ENCODE peak calls at places on chromosomes 11 and 22, in nine cellular contexts. One of them, this sample, is unnamed.

GRCh38 chr11:116234989-116235567 is 537.7 kb downstream of the BUD13 start:
- DNase-seq in hepatocyte: no peak
- DNase-seq in mammary epithelial cell: no peak
- DNase-seq in HCT116: no peak
- DNase-seq in neuronal stem cell: no peak
- DNase-seq in Karpas-422: no peak
- DNase-seq in K562: no peak
- DNase-seq in H9: peak
- DNase-seq in IMR-90: no peak
- DNase-seq in this sample: no peak

GRCh38 chr11:34267440-34267839 is 90.4 kb downstream of the ABTB2 start:
- DNase-seq in hepatocyte: no peak
- DNase-seq in mammary epithelial cell: no peak
- DNase-seq in HCT116: no peak
- DNase-seq in neuronal stem cell: no peak
- DNase-seq in Karpas-422: no peak
- DNase-seq in K562: no peak
- DNase-seq in H9: no peak
- DNase-seq in IMR-90: no peak
- DNase-seq in this sample: no peak

GRCh38 chr11:72228229-72228843 is 3.8 kb downstream of the INPPL1 start:
- DNase-seq in hepatocyte: peak
- DNase-seq in mammary epithelial cell: peak
- DNase-seq in HCT116: no peak
- DNase-seq in neuronal stem cell: no peak
- DNase-seq in Karpas-422: no peak
- DNase-seq in K562: no peak
- DNase-seq in H9: peak
- DNase-seq in IMR-90: no peak
- DNase-seq in this sample: no peak

GRCh38 chr11:83691387-83692088 is 405.4 kb upstream of the CCDC90B start:
- DNase-seq in hepatocyte: peak
- DNase-seq in mammary epithelial cell: no peak
- DNase-seq in HCT116: no peak
- DNase-seq in neuronal stem cell: no peak
- DNase-seq in Karpas-422: no peak
- DNase-seq in K562: no peak
- DNase-seq in H9: no peak
- DNase-seq in IMR-90: no peak
- DNase-seq in this sample: no peak

GRCh38 chr11:68977781-68978625 is 2.8 kb downstream of the MRGPRD start:
- DNase-seq in hepatocyte: peak
- DNase-seq in mammary epithelial cell: no peak
- DNase-seq in HCT116: no peak
- DNase-seq in neuronal stem cell: no peak
- DNase-seq in Karpas-422: no peak
- DNase-seq in K562: no peak
- DNase-seq in H9: peak
- DNase-seq in IMR-90: no peak
- DNase-seq in this sample: no peak

GRCh38 chr22:41745968-41746367 is 46.7 kb downstream of the MEI1 start:
- DNase-seq in hepatocyte: no peak
- DNase-seq in mammary epithelial cell: no peak
- DNase-seq in HCT116: no peak
- DNase-seq in neuronal stem cell: no peak
- DNase-seq in Karpas-422: no peak
- DNase-seq in K562: no peak
- DNase-seq in H9: no peak
- DNase-seq in IMR-90: no peak
- DNase-seq in this sample: no peak

GRCh38 chr11:121091492-121092179 is 9.4 kb upstream of the TECTA start:
- DNase-seq in hepatocyte: peak
- DNase-seq in mammary epithelial cell: peak
- DNase-seq in HCT116: no peak
- DNase-seq in neuronal stem cell: no peak
- DNase-seq in Karpas-422: no peak
- DNase-seq in K562: no peak
- DNase-seq in H9: no peak
- DNase-seq in IMR-90: no peak
- DNase-seq in this sample: no peak

GRCh38 chr11:86218125-86219081 is 26.1 kb upstream of the EED start:
- DNase-seq in hepatocyte: peak
- DNase-seq in mammary epithelial cell: peak
- DNase-seq in HCT116: peak
- DNase-seq in neuronal stem cell: peak
- DNase-seq in Karpas-422: peak
- DNase-seq in K562: peak
- DNase-seq in H9: peak
- DNase-seq in IMR-90: peak
- DNase-seq in this sample: peak

GRCh38 chr22:17913705-17914282 is 110.6 kb downstream of the MICAL3 start:
- DNase-seq in hepatocyte: no peak
- DNase-seq in mammary epithelial cell: no peak
- DNase-seq in HCT116: no peak
- DNase-seq in neuronal stem cell: no peak
- DNase-seq in Karpas-422: no peak
- DNase-seq in K562: no peak
- DNase-seq in H9: no peak
- DNase-seq in IMR-90: peak
- DNase-seq in this sample: no peak

GRCh38 chr11:1992111-1992510 is 5.5 kb downstream of the H19 start:
- DNase-seq in hepatocyte: no peak
- DNase-seq in mammary epithelial cell: no peak
- DNase-seq in HCT116: no peak
- DNase-seq in neuronal stem cell: no peak
- DNase-seq in Karpas-422: no peak
- DNase-seq in K562: no peak
- DNase-seq in H9: no peak
- DNase-seq in IMR-90: no peak
- DNase-seq in this sample: no peak

GRCh38 chr11:22415481-22415880 is 77.3 kb downstream of the SLC17A6 start:
- DNase-seq in hepatocyte: no peak
- DNase-seq in mammary epithelial cell: no peak
- DNase-seq in HCT116: no peak
- DNase-seq in neuronal stem cell: no peak
- DNase-seq in Karpas-422: no peak
- DNase-seq in K562: no peak
- DNase-seq in H9: no peak
- DNase-seq in IMR-90: no peak
- DNase-seq in this sample: no peak

GRCh38 chr22:30127749-30128166 is 47.5 kb downstream of the HORMAD2 start:
- DNase-seq in hepatocyte: no peak
- DNase-seq in mammary epithelial cell: no peak
- DNase-seq in HCT116: no peak
- DNase-seq in neuronal stem cell: no peak
- DNase-seq in Karpas-422: no peak
- DNase-seq in K562: no peak
- DNase-seq in H9: no peak
- DNase-seq in IMR-90: peak
- DNase-seq in this sample: no peak

GRCh38 chr11:10409207-10409661 is 45.8 kb upstream of the AMPD3 start:
- DNase-seq in hepatocyte: no peak
- DNase-seq in mammary epithelial cell: no peak
- DNase-seq in HCT116: no peak
- DNase-seq in neuronal stem cell: no peak
- DNase-seq in Karpas-422: no peak
- DNase-seq in K562: no peak
- DNase-seq in H9: peak
- DNase-seq in IMR-90: no peak
- DNase-seq in this sample: no peak

DNA sequence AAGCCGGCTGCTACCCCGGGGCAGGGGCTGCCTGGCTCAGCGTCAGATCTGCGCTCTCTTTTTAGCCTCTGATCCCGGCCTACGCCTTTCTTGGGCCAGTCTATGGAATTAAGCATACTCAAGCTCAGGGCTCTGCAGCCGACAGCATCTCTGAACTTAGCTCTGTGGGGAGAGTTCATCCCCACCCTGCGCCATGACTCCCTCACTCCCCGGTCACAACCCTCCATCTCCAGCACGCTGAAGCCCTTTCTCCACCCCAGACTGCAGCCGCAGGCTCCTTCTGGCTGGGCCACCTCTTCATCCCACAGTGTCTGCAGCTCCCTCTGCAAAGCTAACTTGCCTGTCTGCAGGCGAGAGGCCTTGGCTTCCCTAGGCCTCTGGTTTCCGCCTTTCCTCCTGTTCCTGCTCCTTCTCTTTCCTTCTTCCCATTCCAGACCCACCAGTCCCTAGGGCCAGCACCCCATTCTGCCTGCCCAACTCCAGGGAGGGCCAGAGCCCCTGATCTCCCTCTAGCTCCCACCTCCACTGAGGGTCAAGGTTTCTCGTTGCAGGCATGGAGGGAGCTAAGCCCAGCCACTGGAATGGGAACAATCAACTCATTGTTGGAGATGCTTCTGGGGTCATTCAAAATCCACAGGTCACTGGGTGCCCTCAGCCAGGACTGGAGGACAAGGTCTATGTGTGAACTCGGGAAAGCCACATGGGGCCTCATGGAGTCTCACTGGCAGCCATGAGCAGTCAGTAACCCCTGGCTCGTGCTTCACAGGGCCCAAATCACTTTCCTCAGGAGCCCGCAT is 39.1 kb downstream of the ADAMTS15 start:
- DNase-seq in hepatocyte: no peak
- DNase-seq in mammary epithelial cell: no peak
- DNase-seq in HCT116: no peak
- DNase-seq in neuronal stem cell: no peak
- DNase-seq in Karpas-422: no peak
- DNase-seq in K562: no peak
- DNase-seq in H9: no peak
- DNase-seq in IMR-90: no peak
- DNase-seq in this sample: no peak
- H2AFZ ChIP-seq in hepatocyte: no peak
- H2AFZ ChIP-seq in mammary epithelial cell: no peak
- H2AFZ ChIP-seq in HCT116: no peak
- H2AFZ ChIP-seq in neuronal stem cell: peak
- H2AFZ ChIP-seq in Karpas-422: no peak
- H2AFZ ChIP-seq in K562: no peak
- H2AFZ ChIP-seq in H9: no peak
- H2AFZ ChIP-seq in IMR-90: peak
- H2AFZ ChIP-seq in this sample: no peak

GRCh38 chr22:21709688-21710087 is 25.9 kb downstream of the YPEL1 start:
- DNase-seq in hepatocyte: no peak
- DNase-seq in mammary epithelial cell: no peak
- DNase-seq in HCT116: no peak
- DNase-seq in neuronal stem cell: no peak
- DNase-seq in Karpas-422: no peak
- DNase-seq in K562: no peak
- DNase-seq in H9: no peak
- DNase-seq in IMR-90: no peak
- DNase-seq in this sample: no peak
- H2AFZ ChIP-seq in hepatocyte: no peak
- H2AFZ ChIP-seq in mammary epithelial cell: no peak
- H2AFZ ChIP-seq in HCT116: no peak
- H2AFZ ChIP-seq in neuronal stem cell: no peak
- H2AFZ ChIP-seq in Karpas-422: no peak
- H2AFZ ChIP-seq in K562: no peak
- H2AFZ ChIP-seq in H9: no peak
- H2AFZ ChIP-seq in IMR-90: peak
- H2AFZ ChIP-seq in this sample: no peak

GRCh38 chr11:64743591-64744543 is at the start of gene RASGRP2:
- DNase-seq in hepatocyte: peak
- DNase-seq in mammary epithelial cell: no peak
- DNase-seq in HCT116: no peak
- DNase-seq in neuronal stem cell: no peak
- DNase-seq in Karpas-422: peak
- DNase-seq in K562: peak
- DNase-seq in H9: peak
- DNase-seq in IMR-90: no peak
- DNase-seq in this sample: peak
- H2AFZ ChIP-seq in hepatocyte: no peak
- H2AFZ ChIP-seq in mammary epithelial cell: peak
- H2AFZ ChIP-seq in HCT116: peak
- H2AFZ ChIP-seq in neuronal stem cell: peak
- H2AFZ ChIP-seq in Karpas-422: no peak
- H2AFZ ChIP-seq in K562: peak
- H2AFZ ChIP-seq in H9: no peak
- H2AFZ ChIP-seq in IMR-90: peak
- H2AFZ ChIP-seq in this sample: no peak

DNA sequence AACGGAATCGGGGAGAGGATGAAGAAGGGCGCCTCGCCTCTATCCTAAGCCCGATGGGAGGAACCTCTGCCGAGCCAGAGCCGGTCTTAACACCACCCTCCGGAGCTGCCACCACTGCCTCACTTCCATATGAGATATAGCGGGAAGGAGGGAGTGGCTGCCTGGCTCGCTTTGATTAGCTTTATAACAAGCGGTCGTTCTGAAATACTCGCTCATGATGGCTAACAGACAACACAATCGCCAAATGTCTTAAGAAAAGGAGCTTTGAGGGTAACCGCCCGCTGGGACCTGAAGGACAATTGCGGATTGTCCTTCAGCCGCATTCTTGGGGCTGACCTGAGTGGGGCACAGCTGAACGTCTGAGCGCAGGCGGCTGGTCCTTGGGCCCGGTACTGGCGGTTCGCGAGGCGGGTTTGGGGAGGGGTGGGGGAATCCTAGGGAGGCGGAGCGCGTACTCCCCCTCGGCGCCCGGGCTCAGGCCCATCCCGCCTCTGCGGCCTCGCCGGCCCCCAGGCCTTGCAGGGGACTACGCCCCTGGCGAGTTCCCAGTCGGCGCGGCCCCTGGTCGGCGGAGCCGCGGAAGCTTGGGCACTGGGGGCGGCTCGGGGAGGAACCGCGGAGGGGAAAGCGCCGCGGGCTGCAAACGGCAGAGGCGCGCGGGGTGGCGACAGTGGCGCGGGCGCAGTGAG is at the start of gene PLAAT5:
- DNase-seq in hepatocyte: peak
- DNase-seq in mammary epithelial cell: no peak
- DNase-seq in HCT116: no peak
- DNase-seq in neuronal stem cell: peak
- DNase-seq in Karpas-422: no peak
- DNase-seq in K562: no peak
- DNase-seq in H9: peak
- DNase-seq in IMR-90: no peak
- DNase-seq in this sample: no peak
- H2AFZ ChIP-seq in hepatocyte: peak
- H2AFZ ChIP-seq in mammary epithelial cell: peak
- H2AFZ ChIP-seq in HCT116: no peak
- H2AFZ ChIP-seq in neuronal stem cell: peak
- H2AFZ ChIP-seq in Karpas-422: no peak
- H2AFZ ChIP-seq in K562: no peak
- H2AFZ ChIP-seq in H9: no peak
- H2AFZ ChIP-seq in IMR-90: peak
- H2AFZ ChIP-seq in this sample: peak

DNA sequence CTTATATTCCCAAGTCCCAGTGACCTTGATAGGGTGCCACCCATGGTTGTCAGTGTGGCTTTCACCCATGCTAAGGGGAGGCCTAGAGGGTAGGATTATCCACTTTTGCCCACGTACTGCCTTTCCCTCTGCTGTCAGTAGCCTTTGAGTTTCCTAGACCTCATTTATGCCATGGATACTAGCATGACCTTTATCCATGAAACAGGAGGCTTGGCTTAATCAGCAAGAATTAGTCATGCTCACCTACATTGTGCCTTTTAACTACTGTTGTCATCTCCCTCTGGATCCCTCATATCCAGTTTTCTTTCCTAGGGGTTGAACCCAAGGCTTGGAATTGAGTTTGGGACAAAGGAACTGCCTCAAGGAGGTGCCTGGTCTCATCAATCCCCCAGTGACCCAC is 716.7 kb downstream of the NTM start:
- DNase-seq in hepatocyte: no peak
- DNase-seq in mammary epithelial cell: no peak
- DNase-seq in HCT116: no peak
- DNase-seq in neuronal stem cell: no peak
- DNase-seq in Karpas-422: no peak
- DNase-seq in K562: no peak
- DNase-seq in H9: no peak
- DNase-seq in IMR-90: no peak
- DNase-seq in this sample: no peak
- H2AFZ ChIP-seq in hepatocyte: no peak
- H2AFZ ChIP-seq in mammary epithelial cell: no peak
- H2AFZ ChIP-seq in HCT116: no peak
- H2AFZ ChIP-seq in neuronal stem cell: no peak
- H2AFZ ChIP-seq in Karpas-422: no peak
- H2AFZ ChIP-seq in K562: no peak
- H2AFZ ChIP-seq in H9: no peak
- H2AFZ ChIP-seq in IMR-90: no peak
- H2AFZ ChIP-seq in this sample: no peak